ENCODE peak calls at places on chromosomes 13 and 19, in five cellular contexts. One of them, this sample, is unnamed. For H3K27me3, the result is how much of the 10 kb centered on the place peaks cover.

GRCh38 chr19:46373573-46374359 is 26.9 kb downstream of the PPP5C start:
- DNase-seq in stomach: peak
- DNase-seq in CD8-positive, alpha-beta memory T cell: no peak
- DNase-seq in breast epithelium: peak
- DNase-seq in GM23338: peak
- DNase-seq in this sample: peak

GRCh38 chr13:94233401-94233800 is 246.1 kb downstream of the DCT start:
- DNase-seq in stomach: no peak
- DNase-seq in CD8-positive, alpha-beta memory T cell: no peak
- DNase-seq in breast epithelium: no peak
- DNase-seq in GM23338: no peak
- DNase-seq in this sample: no peak

GRCh38 chr19:45881909-45882528 is 3.9 kb downstream of the IRF2BP1 start:
- DNase-seq in stomach: peak
- DNase-seq in CD8-positive, alpha-beta memory T cell: no peak
- DNase-seq in breast epithelium: no peak
- DNase-seq in GM23338: peak
- DNase-seq in this sample: no peak

GRCh38 chr13:94711561-94712286 is 621 bp downstream of the SOX21 start:
- DNase-seq in stomach: no peak
- DNase-seq in CD8-positive, alpha-beta memory T cell: no peak
- DNase-seq in breast epithelium: no peak
- DNase-seq in GM23338: peak
- DNase-seq in this sample: no peak

GRCh38 chr13:60155978-60156377 is 7.8 kb downstream of the DIAPH3 start:
- DNase-seq in stomach: no peak
- DNase-seq in CD8-positive, alpha-beta memory T cell: no peak
- DNase-seq in breast epithelium: no peak
- DNase-seq in GM23338: peak
- DNase-seq in this sample: no peak

GRCh38 chr13:34886987-34887386 is 55.1 kb upstream of the NBEA start:
- DNase-seq in stomach: no peak
- DNase-seq in CD8-positive, alpha-beta memory T cell: no peak
- DNase-seq in breast epithelium: no peak
- DNase-seq in GM23338: no peak
- DNase-seq in this sample: no peak

GRCh38 chr13:38191016-38191415 is 158.6 kb upstream of the UFM1 start:
- DNase-seq in stomach: no peak
- DNase-seq in CD8-positive, alpha-beta memory T cell: no peak
- DNase-seq in breast epithelium: no peak
- DNase-seq in GM23338: no peak
- DNase-seq in this sample: no peak

GRCh38 chr13:110953833-110954532 is 39.1 kb upstream of the ANKRD10 start:
- DNase-seq in stomach: no peak
- DNase-seq in CD8-positive, alpha-beta memory T cell: no peak
- DNase-seq in breast epithelium: no peak
- DNase-seq in GM23338: no peak
- DNase-seq in this sample: no peak

GRCh38 chr13:110702591-110703526 is 3.1 kb downstream of the CARS2 start:
- DNase-seq in stomach: no peak
- DNase-seq in CD8-positive, alpha-beta memory T cell: no peak
- DNase-seq in breast epithelium: no peak
- DNase-seq in GM23338: no peak
- DNase-seq in this sample: no peak

GRCh38 chr13:95438297-95438696 is 114.2 kb upstream of the CLDN10 start:
- DNase-seq in stomach: no peak
- DNase-seq in CD8-positive, alpha-beta memory T cell: no peak
- DNase-seq in breast epithelium: no peak
- DNase-seq in GM23338: no peak
- DNase-seq in this sample: no peak

GRCh38 chr13:96690998-96691397 is 303.3 kb downstream of the OXGR1 start:
- DNase-seq in stomach: no peak
- DNase-seq in CD8-positive, alpha-beta memory T cell: no peak
- DNase-seq in breast epithelium: no peak
- DNase-seq in GM23338: no peak
- DNase-seq in this sample: no peak

GRCh38 chr19:47729799-47730520 is 15.4 kb upstream of the NOP53 start:
- DNase-seq in stomach: peak
- DNase-seq in CD8-positive, alpha-beta memory T cell: no peak
- DNase-seq in breast epithelium: peak
- DNase-seq in GM23338: peak
- DNase-seq in this sample: peak

GRCh38 chr13:100977841-100978240 is 303.2 kb upstream of the TMTC4 start:
- DNase-seq in stomach: no peak
- DNase-seq in CD8-positive, alpha-beta memory T cell: no peak
- DNase-seq in breast epithelium: no peak
- DNase-seq in GM23338: no peak
- DNase-seq in this sample: no peak

GRCh38 chr13:98677398-98677797 is 75.1 kb downstream of the SLC15A1 start:
- DNase-seq in stomach: no peak
- DNase-seq in CD8-positive, alpha-beta memory T cell: no peak
- DNase-seq in breast epithelium: no peak
- DNase-seq in GM23338: no peak
- DNase-seq in this sample: no peak

GRCh38 chr19:23075031-23075733 is 41.6 kb upstream of the ZNF730 start:
- DNase-seq in stomach: no peak
- DNase-seq in CD8-positive, alpha-beta memory T cell: no peak
- DNase-seq in breast epithelium: no peak
- DNase-seq in GM23338: peak
- DNase-seq in this sample: peak

GRCh38 chr19:41753159-41753558 is 2.2 kb upstream of the CEACAM6 start:
- DNase-seq in stomach: peak
- DNase-seq in CD8-positive, alpha-beta memory T cell: peak
- DNase-seq in breast epithelium: peak
- DNase-seq in GM23338: peak
- DNase-seq in this sample: peak

GRCh38 chr13:110696776-110697175 is 9.1 kb downstream of the CARS2 start:
- DNase-seq in stomach: no peak
- DNase-seq in CD8-positive, alpha-beta memory T cell: no peak
- DNase-seq in breast epithelium: no peak
- DNase-seq in GM23338: no peak
- DNase-seq in this sample: no peak

GRCh38 chr19:2477732-2478191 is 1.8 kb downstream of the GADD45B start:
- DNase-seq in stomach: no peak
- DNase-seq in CD8-positive, alpha-beta memory T cell: peak
- DNase-seq in breast epithelium: no peak
- DNase-seq in GM23338: no peak
- DNase-seq in this sample: no peak

GRCh38 chr19:39539165-39539518 is 819 bp downstream of the EID2 start:
- DNase-seq in stomach: no peak
- DNase-seq in CD8-positive, alpha-beta memory T cell: no peak
- DNase-seq in breast epithelium: no peak
- DNase-seq in GM23338: peak
- DNase-seq in this sample: no peak

GRCh38 chr13:26202365-26202972 is 19.6 kb downstream of the RNF6 start:
- DNase-seq in stomach: no peak
- DNase-seq in CD8-positive, alpha-beta memory T cell: no peak
- DNase-seq in breast epithelium: no peak
- DNase-seq in GM23338: no peak
- DNase-seq in this sample: no peak

GRCh38 chr19:35169226-35169995 is 14.9 kb downstream of the FXYD5 start:
- DNase-seq in stomach: no peak
- DNase-seq in CD8-positive, alpha-beta memory T cell: no peak
- DNase-seq in breast epithelium: no peak
- DNase-seq in GM23338: no peak
- DNase-seq in this sample: no peak

DNA sequence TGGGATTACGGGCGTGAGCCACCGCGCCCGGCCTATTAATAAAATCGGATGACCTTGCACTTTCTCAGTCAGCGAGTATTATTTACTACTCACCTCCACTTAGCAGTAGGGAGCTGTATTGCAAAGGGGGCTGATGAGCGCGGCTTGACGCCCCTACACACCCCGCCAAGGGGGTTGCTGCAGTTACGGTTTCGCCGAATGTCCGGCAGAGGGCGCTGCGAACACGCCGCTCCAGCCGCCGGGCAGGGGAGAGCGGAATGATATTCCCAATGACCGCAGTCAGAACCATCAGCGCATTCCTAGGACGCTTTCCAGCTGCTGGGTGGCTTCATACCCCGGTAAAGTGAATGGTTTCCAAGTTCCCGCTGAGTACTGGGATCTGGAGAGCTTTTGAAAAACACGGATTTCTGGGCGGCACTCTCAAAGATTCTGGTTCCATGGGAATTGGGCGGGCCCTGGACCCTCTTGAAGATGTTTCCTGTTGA is 30.0 kb upstream of the TPT1 start:
- DNase-seq in stomach: peak
- DNase-seq in CD8-positive, alpha-beta memory T cell: peak
- DNase-seq in breast epithelium: peak
- DNase-seq in GM23338: peak
- DNase-seq in this sample: peak
- H3K4me3 ChIP-seq in stomach: peak
- H3K4me3 ChIP-seq in CD8-positive, alpha-beta memory T cell: no peak
- H3K4me3 ChIP-seq in breast epithelium: no peak
- H3K4me3 ChIP-seq in GM23338: peak
- H3K4me3 ChIP-seq in this sample: peak

GRCh38 chr13:27825153-27825552 is 32.9 kb downstream of the GSX1 start:
- DNase-seq in stomach: no peak
- DNase-seq in CD8-positive, alpha-beta memory T cell: no peak
- DNase-seq in breast epithelium: no peak
- DNase-seq in GM23338: peak
- DNase-seq in this sample: no peak
- H3K27me3 ChIP-seq in stomach: half or more
- H3K27me3 ChIP-seq in CD8-positive, alpha-beta memory T cell: under half
- H3K27me3 ChIP-seq in breast epithelium: under half
- H3K27me3 ChIP-seq in GM23338: half or more
- H3K27me3 ChIP-seq in this sample: half or more

DNA sequence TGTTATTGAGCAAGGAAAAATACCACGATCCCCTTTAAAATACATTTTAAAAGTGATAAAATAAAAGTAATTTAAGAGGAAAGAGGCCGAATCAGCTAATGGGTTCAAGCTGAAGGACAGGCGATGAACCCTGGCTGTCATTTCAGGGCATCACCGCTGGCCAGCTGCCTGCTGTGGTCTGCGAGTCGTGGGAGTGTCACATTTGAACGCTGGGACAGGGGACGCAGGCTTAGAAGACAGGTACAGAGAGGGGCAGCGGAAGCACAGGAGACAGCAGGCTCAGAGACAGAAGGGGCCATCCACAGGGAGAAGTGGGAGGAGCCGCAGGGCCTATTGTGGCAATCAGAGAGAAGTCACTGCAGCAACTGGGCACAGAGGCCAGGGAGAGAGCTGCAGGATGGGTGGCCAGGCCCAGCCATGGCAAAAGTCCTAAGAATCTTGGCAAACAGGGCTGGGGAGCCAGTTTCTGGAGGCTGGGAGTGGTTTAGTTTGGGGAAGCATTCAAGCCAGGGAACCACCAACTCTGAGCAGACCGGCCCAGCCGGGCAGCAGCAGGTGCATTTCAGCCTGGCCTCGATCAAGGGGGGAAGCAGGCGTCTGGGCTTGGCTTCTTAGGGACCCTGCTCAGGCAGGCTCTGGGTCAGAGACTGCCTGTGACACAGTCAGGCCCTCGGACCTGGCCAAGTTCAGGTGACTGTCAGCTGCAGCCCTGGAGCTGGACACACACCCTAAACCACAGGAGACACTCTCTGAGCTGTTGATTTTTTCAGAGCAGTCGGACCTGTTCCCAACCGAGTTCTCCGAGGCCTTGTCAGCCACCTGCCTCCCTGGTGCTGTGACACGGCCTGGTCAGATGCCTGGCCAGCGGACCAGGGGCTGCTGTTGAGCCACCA is 11.9 kb downstream of the SH3GL1 start:
- DNase-seq in stomach: peak
- DNase-seq in CD8-positive, alpha-beta memory T cell: no peak
- DNase-seq in breast epithelium: no peak
- DNase-seq in GM23338: no peak
- DNase-seq in this sample: no peak
- H3K27ac ChIP-seq in stomach: peak
- H3K27ac ChIP-seq in CD8-positive, alpha-beta memory T cell: no peak
- H3K27ac ChIP-seq in breast epithelium: peak
- H3K27ac ChIP-seq in GM23338: no peak
- H3K27ac ChIP-seq in this sample: peak

GRCh38 chr13:57630661-57631606 is 610 bp upstream of the PCDH17 start:
- DNase-seq in stomach: no peak
- DNase-seq in CD8-positive, alpha-beta memory T cell: no peak
- DNase-seq in breast epithelium: no peak
- DNase-seq in GM23338: peak
- DNase-seq in this sample: peak
- H3K4me3 ChIP-seq in stomach: peak
- H3K4me3 ChIP-seq in CD8-positive, alpha-beta memory T cell: peak
- H3K4me3 ChIP-seq in breast epithelium: peak
- H3K4me3 ChIP-seq in GM23338: peak
- H3K4me3 ChIP-seq in this sample: peak

DNA sequence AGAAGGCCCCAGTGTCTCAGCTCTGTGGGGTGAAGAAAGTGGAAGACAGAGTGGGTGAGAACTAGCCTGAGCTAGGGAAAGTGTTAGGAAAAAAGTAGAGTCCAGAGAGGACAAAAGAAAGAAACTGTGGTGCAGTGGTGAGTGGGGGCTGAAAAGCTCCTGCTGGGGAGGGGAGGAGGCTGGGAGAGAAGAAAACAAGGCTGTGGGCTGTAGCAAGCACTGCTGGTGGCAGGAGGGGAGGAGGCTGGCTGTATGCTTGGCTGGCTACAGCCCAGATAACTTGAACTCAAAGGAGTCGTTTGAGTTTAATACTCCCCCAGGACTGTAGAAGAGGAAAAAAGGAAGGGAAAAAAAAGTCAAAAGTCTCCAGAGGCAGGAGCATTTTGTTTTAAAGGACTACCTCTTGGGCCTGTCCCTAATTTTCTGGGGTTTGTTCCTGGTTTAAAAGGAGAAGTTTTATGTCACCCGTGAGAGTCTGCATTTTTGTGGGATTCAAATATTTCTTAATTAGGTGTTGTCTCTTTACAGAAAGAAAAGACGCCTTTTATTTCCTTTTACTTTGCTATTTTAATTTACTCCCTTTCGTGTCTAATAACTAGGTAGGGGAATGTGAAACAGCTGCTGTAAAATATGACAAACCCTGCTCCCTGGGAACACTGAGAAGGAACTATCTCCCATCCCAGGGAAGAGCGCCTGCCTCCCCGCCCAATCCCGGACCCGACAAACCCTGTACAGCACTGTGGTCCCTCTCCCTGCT is 21.7 kb downstream of the ZIC5 start:
- DNase-seq in stomach: no peak
- DNase-seq in CD8-positive, alpha-beta memory T cell: no peak
- DNase-seq in breast epithelium: no peak
- DNase-seq in GM23338: no peak
- DNase-seq in this sample: no peak
- H3K27me3 ChIP-seq in stomach: under half
- H3K27me3 ChIP-seq in CD8-positive, alpha-beta memory T cell: under half
- H3K27me3 ChIP-seq in breast epithelium: under half
- H3K27me3 ChIP-seq in GM23338: under half
- H3K27me3 ChIP-seq in this sample: under half

GRCh38 chr13:113446488-113446854 is 6.8 kb downstream of the ADPRHL1 start:
- DNase-seq in stomach: no peak
- DNase-seq in CD8-positive, alpha-beta memory T cell: no peak
- DNase-seq in breast epithelium: no peak
- DNase-seq in GM23338: no peak
- DNase-seq in this sample: no peak

GRCh38 chr13:113445791-113446487 is 7.3 kb downstream of the ADPRHL1 start:
- DNase-seq in stomach: no peak
- DNase-seq in CD8-positive, alpha-beta memory T cell: no peak
- DNase-seq in breast epithelium: peak
- DNase-seq in GM23338: no peak
- DNase-seq in this sample: no peak

GRCh38 chr13:113448545-113448884 is 4.8 kb downstream of the ADPRHL1 start:
- DNase-seq in stomach: peak
- DNase-seq in CD8-positive, alpha-beta memory T cell: no peak
- DNase-seq in breast epithelium: peak
- DNase-seq in GM23338: no peak
- DNase-seq in this sample: no peak

GRCh38 chr13:113448885-113449692 is 4.2 kb downstream of the ADPRHL1 start:
- DNase-seq in stomach: peak
- DNase-seq in CD8-positive, alpha-beta memory T cell: peak
- DNase-seq in breast epithelium: peak
- DNase-seq in GM23338: no peak
- DNase-seq in this sample: no peak

GRCh38 chr13:113447596-113447995 is 5.7 kb downstream of the ADPRHL1 start:
- DNase-seq in stomach: no peak
- DNase-seq in CD8-positive, alpha-beta memory T cell: no peak
- DNase-seq in breast epithelium: peak
- DNase-seq in GM23338: no peak
- DNase-seq in this sample: no peak
- H3K27ac ChIP-seq in stomach: no peak
- H3K27ac ChIP-seq in CD8-positive, alpha-beta memory T cell: no peak
- H3K27ac ChIP-seq in breast epithelium: no peak
- H3K27ac ChIP-seq in GM23338: no peak
- H3K27ac ChIP-seq in this sample: no peak